ENCODE peak calls at places on chromosomes 4 and X, in eight cellular contexts. W is activated effector memory CD4-positive, alpha-beta T cell treated with anti-CD3 and anti-CD28 coated beads, Interleukin-2, amount 50 U/mL, for 16 hours; D is hippocampal formation; E is kidney tubule cell; P is mucosa of gallbladder; V is B cell; H is NCI-H187; Y is activated CD4-positive, alpha-beta T cell treated with anti-CD3 and anti-CD28 coated beads, Interleukin-2, amount 10 ng/mL, durations not matched to agents 7 days and 5 days. M is an unnamed sample.

GRCh38 chrX:37686348-37686736 is 751 bp downstream of the XK start:
- DNase-seq in W (no peak), D (no peak), E (no peak), P (no peak), V (no peak), H (no peak), Y (no peak), M (no peak)

GRCh38 chrX:55011294-55011693 is 11.1 kb downstream of the APEX2 start:
- DNase-seq in W (no peak), D (no peak), E (no peak), P (no peak), V (no peak), H (no peak), Y (no peak), M (no peak)

GRCh38 chr4:168074861-168075260 is 17.5 kb upstream of the ANXA10 start:
- DNase-seq in W (no peak), D (no peak), E (no peak), P (no peak), V (no peak), H (no peak), Y (no peak), M (no peak)

GRCh38 chrX:101287402-101287801 is 3.7 kb downstream of the TAF7L start:
- DNase-seq in W (no peak), D (peak; percentile 23), E (peak; percentile 52), P (peak; percentile 13), V (peak; percentile 44), H (no peak), Y (peak; percentile 28), M (no peak)

GRCh38 chrX:110050885-110051284 is 48.0 kb downstream of the TMEM164 start:
- DNase-seq in W (no peak), D (no peak), E (no peak), P (no peak), V (no peak), H (no peak), Y (no peak), M (no peak)

GRCh38 chrX:149284616-149285015 is 220.5 kb downstream of the IDS start:
- DNase-seq in W (no peak), D (no peak), E (no peak), P (no peak), V (no peak), H (no peak), Y (no peak), M (no peak)

GRCh38 chr4:13481569-13481968 is 2.6 kb downstream of the RAB28 start:
- DNase-seq in W (no peak), D (no peak), E (peak; percentile 20), P (no peak), V (no peak), H (no peak), Y (no peak), M (no peak)

GRCh38 chr4:87180767-87181166 is 39.7 kb downstream of the KLHL8 start:
- DNase-seq in W (no peak), D (no peak), E (no peak), P (no peak), V (no peak), H (no peak), Y (no peak), M (no peak)

GRCh38 chr4:48243897-48244296 is 25.7 kb downstream of the TEC start:
- DNase-seq in W (no peak), D (no peak), E (no peak), P (no peak), V (no peak), H (no peak), Y (no peak), M (no peak)